ENCODE peak calls at places on chromosomes 4 and X, in six cellular contexts. One of them, this sample, is unnamed.

GRCh38 chrX:119990409-119990994 is 47.0 kb upstream of the NKAP start:
- DNase-seq in islet precursor cell: no peak
- DNase-seq in amniotic stem cell: no peak
- DNase-seq in Jurkat, Clone E6-1: no peak
- DNase-seq in activated CD4-positive, alpha-beta T cell treated with anti-CD3 and anti-CD28 coated beads, Interleukin-2, amount 10 ng/mL, durations not matched to agents 7 days and 5 days: no peak
- DNase-seq in A673: no peak
- DNase-seq in this sample: no peak

GRCh38 chr4:2689825-2690700 is 66.1 kb downstream of the TNIP2 start:
- DNase-seq in islet precursor cell: no peak
- DNase-seq in amniotic stem cell: no peak
- DNase-seq in Jurkat, Clone E6-1: no peak
- DNase-seq in activated CD4-positive, alpha-beta T cell treated with anti-CD3 and anti-CD28 coated beads, Interleukin-2, amount 10 ng/mL, durations not matched to agents 7 days and 5 days: no peak
- DNase-seq in A673: no peak
- DNase-seq in this sample: no peak

GRCh38 chr4:17687237-17687857 is 72.9 kb downstream of the MED28 start:
- DNase-seq in islet precursor cell: no peak
- DNase-seq in amniotic stem cell: no peak
- DNase-seq in Jurkat, Clone E6-1: no peak
- DNase-seq in activated CD4-positive, alpha-beta T cell treated with anti-CD3 and anti-CD28 coated beads, Interleukin-2, amount 10 ng/mL, durations not matched to agents 7 days and 5 days: no peak
- DNase-seq in A673: no peak
- DNase-seq in this sample: no peak

GRCh38 chr4:139015948-139016451 is 419 bp downstream of the NOCT start:
- DNase-seq in islet precursor cell: peak; percentile 64
- DNase-seq in amniotic stem cell: no peak
- DNase-seq in Jurkat, Clone E6-1: no peak
- DNase-seq in activated CD4-positive, alpha-beta T cell treated with anti-CD3 and anti-CD28 coated beads, Interleukin-2, amount 10 ng/mL, durations not matched to agents 7 days and 5 days: peak; percentile 52
- DNase-seq in A673: peak; percentile 45
- DNase-seq in this sample: no peak

GRCh38 chrX:112612558-112612957 is 67.2 kb downstream of the LHFPL1 start:
- DNase-seq in islet precursor cell: no peak
- DNase-seq in amniotic stem cell: no peak
- DNase-seq in Jurkat, Clone E6-1: no peak
- DNase-seq in activated CD4-positive, alpha-beta T cell treated with anti-CD3 and anti-CD28 coated beads, Interleukin-2, amount 10 ng/mL, durations not matched to agents 7 days and 5 days: no peak
- DNase-seq in A673: no peak
- DNase-seq in this sample: no peak

GRCh38 chrX:125288343-125288742 is 31.3 kb upstream of the TEX13C start:
- DNase-seq in islet precursor cell: no peak
- DNase-seq in amniotic stem cell: no peak
- DNase-seq in Jurkat, Clone E6-1: no peak
- DNase-seq in activated CD4-positive, alpha-beta T cell treated with anti-CD3 and anti-CD28 coated beads, Interleukin-2, amount 10 ng/mL, durations not matched to agents 7 days and 5 days: no peak
- DNase-seq in A673: no peak
- DNase-seq in this sample: no peak

GRCh38 chrX:17007134-17007768 is 60.8 kb downstream of the REPS2 start:
- DNase-seq in islet precursor cell: no peak
- DNase-seq in amniotic stem cell: no peak
- DNase-seq in Jurkat, Clone E6-1: no peak
- DNase-seq in activated CD4-positive, alpha-beta T cell treated with anti-CD3 and anti-CD28 coated beads, Interleukin-2, amount 10 ng/mL, durations not matched to agents 7 days and 5 days: no peak
- DNase-seq in A673: peak; percentile 58
- DNase-seq in this sample: no peak

GRCh38 chr4:8774071-8774470 is 97.6 kb downstream of the HMX1 start:
- DNase-seq in islet precursor cell: no peak
- DNase-seq in amniotic stem cell: no peak
- DNase-seq in Jurkat, Clone E6-1: no peak
- DNase-seq in activated CD4-positive, alpha-beta T cell treated with anti-CD3 and anti-CD28 coated beads, Interleukin-2, amount 10 ng/mL, durations not matched to agents 7 days and 5 days: no peak
- DNase-seq in A673: no peak
- DNase-seq in this sample: no peak

GRCh38 chrX:104565791-104566687 is at the start of gene IL1RAPL2:
- DNase-seq in islet precursor cell: peak; percentile 80
- DNase-seq in amniotic stem cell: no peak
- DNase-seq in Jurkat, Clone E6-1: no peak
- DNase-seq in activated CD4-positive, alpha-beta T cell treated with anti-CD3 and anti-CD28 coated beads, Interleukin-2, amount 10 ng/mL, durations not matched to agents 7 days and 5 days: peak; percentile 6
- DNase-seq in A673: peak; percentile 14
- DNase-seq in this sample: no peak

GRCh38 chr4:3700736-3701135 is 65.4 kb upstream of the ADRA2C start:
- DNase-seq in islet precursor cell: no peak
- DNase-seq in amniotic stem cell: no peak
- DNase-seq in Jurkat, Clone E6-1: no peak
- DNase-seq in activated CD4-positive, alpha-beta T cell treated with anti-CD3 and anti-CD28 coated beads, Interleukin-2, amount 10 ng/mL, durations not matched to agents 7 days and 5 days: no peak
- DNase-seq in A673: no peak
- DNase-seq in this sample: no peak

GRCh38 chr4:37858877-37859276 is 32.0 kb upstream of the TBC1D1 start:
- DNase-seq in islet precursor cell: no peak
- DNase-seq in amniotic stem cell: no peak
- DNase-seq in Jurkat, Clone E6-1: no peak
- DNase-seq in activated CD4-positive, alpha-beta T cell treated with anti-CD3 and anti-CD28 coated beads, Interleukin-2, amount 10 ng/mL, durations not matched to agents 7 days and 5 days: no peak
- DNase-seq in A673: no peak
- DNase-seq in this sample: no peak

GRCh38 chr4:6288871-6289270 is 19.2 kb downstream of the WFS1 start:
- DNase-seq in islet precursor cell: no peak
- DNase-seq in amniotic stem cell: no peak
- DNase-seq in Jurkat, Clone E6-1: no peak
- DNase-seq in activated CD4-positive, alpha-beta T cell treated with anti-CD3 and anti-CD28 coated beads, Interleukin-2, amount 10 ng/mL, durations not matched to agents 7 days and 5 days: no peak
- DNase-seq in A673: no peak
- DNase-seq in this sample: no peak

GRCh38 chrX:120310861-120311631 is at the start of gene TMEM255A:
- DNase-seq in islet precursor cell: peak; percentile 60
- DNase-seq in amniotic stem cell: no peak
- DNase-seq in Jurkat, Clone E6-1: no peak
- DNase-seq in activated CD4-positive, alpha-beta T cell treated with anti-CD3 and anti-CD28 coated beads, Interleukin-2, amount 10 ng/mL, durations not matched to agents 7 days and 5 days: no peak
- DNase-seq in A673: peak; percentile 26
- DNase-seq in this sample: no peak

GRCh38 chr4:40309250-40309774 is 25.8 kb upstream of the CHRNA9 start:
- DNase-seq in islet precursor cell: peak; percentile 95
- DNase-seq in amniotic stem cell: no peak
- DNase-seq in Jurkat, Clone E6-1: peak; percentile 93
- DNase-seq in activated CD4-positive, alpha-beta T cell treated with anti-CD3 and anti-CD28 coated beads, Interleukin-2, amount 10 ng/mL, durations not matched to agents 7 days and 5 days: peak; percentile 94
- DNase-seq in A673: peak; percentile 94
- DNase-seq in this sample: no peak

GRCh38 chrX:95346854-95347253 is 1337.8 kb upstream of the DIAPH2 start:
- DNase-seq in islet precursor cell: no peak
- DNase-seq in amniotic stem cell: no peak
- DNase-seq in Jurkat, Clone E6-1: peak; percentile 0
- DNase-seq in activated CD4-positive, alpha-beta T cell treated with anti-CD3 and anti-CD28 coated beads, Interleukin-2, amount 10 ng/mL, durations not matched to agents 7 days and 5 days: no peak
- DNase-seq in A673: peak; percentile 39
- DNase-seq in this sample: no peak

GRCh38 chr4:103095080-103095479 is 4.6 kb downstream of the BDH2 start:
- DNase-seq in islet precursor cell: no peak
- DNase-seq in amniotic stem cell: no peak
- DNase-seq in Jurkat, Clone E6-1: no peak
- DNase-seq in activated CD4-positive, alpha-beta T cell treated with anti-CD3 and anti-CD28 coated beads, Interleukin-2, amount 10 ng/mL, durations not matched to agents 7 days and 5 days: no peak
- DNase-seq in A673: no peak
- DNase-seq in this sample: no peak

GRCh38 chr4:170827562-170828260 is 738.0 kb upstream of the AADAT start:
- DNase-seq in islet precursor cell: no peak
- DNase-seq in amniotic stem cell: no peak
- DNase-seq in Jurkat, Clone E6-1: no peak
- DNase-seq in activated CD4-positive, alpha-beta T cell treated with anti-CD3 and anti-CD28 coated beads, Interleukin-2, amount 10 ng/mL, durations not matched to agents 7 days and 5 days: no peak
- DNase-seq in A673: no peak
- DNase-seq in this sample: no peak

GRCh38 chrX:122517781-122518180 is 666.3 kb upstream of the GRIA3 start:
- DNase-seq in islet precursor cell: no peak
- DNase-seq in amniotic stem cell: no peak
- DNase-seq in Jurkat, Clone E6-1: no peak
- DNase-seq in activated CD4-positive, alpha-beta T cell treated with anti-CD3 and anti-CD28 coated beads, Interleukin-2, amount 10 ng/mL, durations not matched to agents 7 days and 5 days: no peak
- DNase-seq in A673: no peak
- DNase-seq in this sample: no peak

GRCh38 chr4:13701937-13702446 is 74.5 kb upstream of the BOD1L1 start:
- DNase-seq in islet precursor cell: no peak
- DNase-seq in amniotic stem cell: peak; percentile 8
- DNase-seq in Jurkat, Clone E6-1: no peak
- DNase-seq in activated CD4-positive, alpha-beta T cell treated with anti-CD3 and anti-CD28 coated beads, Interleukin-2, amount 10 ng/mL, durations not matched to agents 7 days and 5 days: no peak
- DNase-seq in A673: no peak
- DNase-seq in this sample: no peak

GRCh38 chr4:106384878-106385277 is 16.3 kb upstream of the GIMD1 start:
- DNase-seq in islet precursor cell: no peak
- DNase-seq in amniotic stem cell: no peak
- DNase-seq in Jurkat, Clone E6-1: no peak
- DNase-seq in activated CD4-positive, alpha-beta T cell treated with anti-CD3 and anti-CD28 coated beads, Interleukin-2, amount 10 ng/mL, durations not matched to agents 7 days and 5 days: no peak
- DNase-seq in A673: no peak
- DNase-seq in this sample: no peak

GRCh38 chr4:35925806-35926205 is 318.5 kb downstream of the ARAP2 start:
- DNase-seq in islet precursor cell: no peak
- DNase-seq in amniotic stem cell: no peak
- DNase-seq in Jurkat, Clone E6-1: no peak
- DNase-seq in activated CD4-positive, alpha-beta T cell treated with anti-CD3 and anti-CD28 coated beads, Interleukin-2, amount 10 ng/mL, durations not matched to agents 7 days and 5 days: no peak
- DNase-seq in A673: no peak
- DNase-seq in this sample: no peak

GRCh38 chr4:57187241-57187640 is 77.1 kb upstream of the IGFBP7 start:
- DNase-seq in islet precursor cell: no peak
- DNase-seq in amniotic stem cell: no peak
- DNase-seq in Jurkat, Clone E6-1: no peak
- DNase-seq in activated CD4-positive, alpha-beta T cell treated with anti-CD3 and anti-CD28 coated beads, Interleukin-2, amount 10 ng/mL, durations not matched to agents 7 days and 5 days: no peak
- DNase-seq in A673: no peak
- DNase-seq in this sample: no peak

GRCh38 chr4:10554694-10555093 is 97.5 kb upstream of the ZNF518B start:
- DNase-seq in islet precursor cell: peak; percentile 71
- DNase-seq in amniotic stem cell: peak; percentile 9
- DNase-seq in Jurkat, Clone E6-1: peak; percentile 53
- DNase-seq in activated CD4-positive, alpha-beta T cell treated with anti-CD3 and anti-CD28 coated beads, Interleukin-2, amount 10 ng/mL, durations not matched to agents 7 days and 5 days: peak; percentile 55
- DNase-seq in A673: peak; percentile 62
- DNase-seq in this sample: peak; percentile 37

GRCh38 chr4:24158031-24158430 is 268.2 kb upstream of the PPARGC1A start:
- DNase-seq in islet precursor cell: no peak
- DNase-seq in amniotic stem cell: no peak
- DNase-seq in Jurkat, Clone E6-1: no peak
- DNase-seq in activated CD4-positive, alpha-beta T cell treated with anti-CD3 and anti-CD28 coated beads, Interleukin-2, amount 10 ng/mL, durations not matched to agents 7 days and 5 days: no peak
- DNase-seq in A673: no peak
- DNase-seq in this sample: no peak

GRCh38 chr4:1469596-1470392 is 63.6 kb upstream of the NKX1-1 start:
- DNase-seq in islet precursor cell: no peak
- DNase-seq in amniotic stem cell: no peak
- DNase-seq in Jurkat, Clone E6-1: no peak
- DNase-seq in activated CD4-positive, alpha-beta T cell treated with anti-CD3 and anti-CD28 coated beads, Interleukin-2, amount 10 ng/mL, durations not matched to agents 7 days and 5 days: no peak
- DNase-seq in A673: no peak
- DNase-seq in this sample: no peak

GRCh38 chr4:175971393-175972179 is 94.1 kb upstream of the WDR17 start:
- DNase-seq in islet precursor cell: no peak
- DNase-seq in amniotic stem cell: no peak
- DNase-seq in Jurkat, Clone E6-1: no peak
- DNase-seq in activated CD4-positive, alpha-beta T cell treated with anti-CD3 and anti-CD28 coated beads, Interleukin-2, amount 10 ng/mL, durations not matched to agents 7 days and 5 days: no peak
- DNase-seq in A673: peak; percentile 1
- DNase-seq in this sample: no peak

GRCh38 chr4:148051403-148051802 is 319.5 kb downstream of the ARHGAP10 start:
- DNase-seq in islet precursor cell: no peak
- DNase-seq in amniotic stem cell: no peak
- DNase-seq in Jurkat, Clone E6-1: no peak
- DNase-seq in activated CD4-positive, alpha-beta T cell treated with anti-CD3 and anti-CD28 coated beads, Interleukin-2, amount 10 ng/mL, durations not matched to agents 7 days and 5 days: no peak
- DNase-seq in A673: no peak
- DNase-seq in this sample: no peak

GRCh38 chrX:150365051-150365952 is 2.2 kb downstream of the MAMLD1 start:
- DNase-seq in islet precursor cell: peak; percentile 77
- DNase-seq in amniotic stem cell: peak; percentile 27
- DNase-seq in Jurkat, Clone E6-1: peak; percentile 26
- DNase-seq in activated CD4-positive, alpha-beta T cell treated with anti-CD3 and anti-CD28 coated beads, Interleukin-2, amount 10 ng/mL, durations not matched to agents 7 days and 5 days: peak; percentile 68
- DNase-seq in A673: peak; percentile 79
- DNase-seq in this sample: peak; percentile 31

GRCh38 chrX:65821721-65822496 is 154.5 kb downstream of the MSN start:
- DNase-seq in islet precursor cell: no peak
- DNase-seq in amniotic stem cell: no peak
- DNase-seq in Jurkat, Clone E6-1: no peak
- DNase-seq in activated CD4-positive, alpha-beta T cell treated with anti-CD3 and anti-CD28 coated beads, Interleukin-2, amount 10 ng/mL, durations not matched to agents 7 days and 5 days: peak; percentile 11
- DNase-seq in A673: no peak
- DNase-seq in this sample: no peak

GRCh38 chr4:130026185-130026584 is 930.2 kb downstream of the C4orf33 start:
- DNase-seq in islet precursor cell: peak; percentile 79
- DNase-seq in amniotic stem cell: no peak
- DNase-seq in Jurkat, Clone E6-1: no peak
- DNase-seq in activated CD4-positive, alpha-beta T cell treated with anti-CD3 and anti-CD28 coated beads, Interleukin-2, amount 10 ng/mL, durations not matched to agents 7 days and 5 days: no peak
- DNase-seq in A673: peak; percentile 30
- DNase-seq in this sample: no peak

GRCh38 chr4:162499478-162499877 is 335.7 kb upstream of the FSTL5 start:
- DNase-seq in islet precursor cell: no peak
- DNase-seq in amniotic stem cell: no peak
- DNase-seq in Jurkat, Clone E6-1: no peak
- DNase-seq in activated CD4-positive, alpha-beta T cell treated with anti-CD3 and anti-CD28 coated beads, Interleukin-2, amount 10 ng/mL, durations not matched to agents 7 days and 5 days: no peak
- DNase-seq in A673: peak; percentile 13
- DNase-seq in this sample: no peak

GRCh38 chrX:13936804-13937203 is 92.9 kb downstream of the GEMIN8 start:
- DNase-seq in islet precursor cell: no peak
- DNase-seq in amniotic stem cell: no peak
- DNase-seq in Jurkat, Clone E6-1: no peak
- DNase-seq in activated CD4-positive, alpha-beta T cell treated with anti-CD3 and anti-CD28 coated beads, Interleukin-2, amount 10 ng/mL, durations not matched to agents 7 days and 5 days: no peak
- DNase-seq in A673: no peak
- DNase-seq in this sample: no peak

GRCh38 chr4:98662055-98662453 is 3.6 kb upstream of the TSPAN5 start:
- DNase-seq in islet precursor cell: no peak
- DNase-seq in amniotic stem cell: no peak
- DNase-seq in Jurkat, Clone E6-1: no peak
- DNase-seq in activated CD4-positive, alpha-beta T cell treated with anti-CD3 and anti-CD28 coated beads, Interleukin-2, amount 10 ng/mL, durations not matched to agents 7 days and 5 days: no peak
- DNase-seq in A673: no peak
- DNase-seq in this sample: no peak

GRCh38 chr4:100311181-100311580 is 120.9 kb upstream of the DDIT4L start:
- DNase-seq in islet precursor cell: peak; percentile 55
- DNase-seq in amniotic stem cell: no peak
- DNase-seq in Jurkat, Clone E6-1: peak; percentile 19
- DNase-seq in activated CD4-positive, alpha-beta T cell treated with anti-CD3 and anti-CD28 coated beads, Interleukin-2, amount 10 ng/mL, durations not matched to agents 7 days and 5 days: no peak
- DNase-seq in A673: no peak
- DNase-seq in this sample: no peak